ENCODE peak calls at places on chromosome 6, in nine cellular contexts. T, J, A, U, Q, W, D, Y and E are unnamed samples.

GRCh38 chr6:24766685-24767462 is 7.9 kb upstream of the GMNN start:
- DNase-seq in T (peak), J (peak), A (peak), U (peak), Q (no peak), W (peak), D (no peak), Y (no peak), E (no peak)

GRCh38 chr6:30889921-30890645 is 5.8 kb downstream of the DDR1 start:
- DNase-seq in T (no peak), J (no peak), A (no peak), U (no peak), Q (no peak), W (peak), D (no peak), Y (no peak), E (no peak)

GRCh38 chr6:151294561-151295101 is 54.9 kb downstream of the AKAP12 start:
- DNase-seq in T (no peak), J (no peak), A (no peak), U (no peak), Q (no peak), W (no peak), D (no peak), Y (no peak), E (no peak)

GRCh38 chr6:106527979-106528378 is 101.3 kb downstream of the RTN4IP1 start:
- DNase-seq in T (no peak), J (no peak), A (peak), U (peak), Q (peak), W (no peak), D (no peak), Y (no peak), E (no peak)

GRCh38 chr6:108598316-108598863 is 37.7 kb downstream of the FOXO3 start:
- DNase-seq in T (peak), J (peak), A (peak), U (peak), Q (no peak), W (peak), D (no peak), Y (no peak), E (no peak)

GRCh38 chr6:77451466-77451865 is 11.8 kb downstream of the HTR1B start:
- DNase-seq in T (no peak), J (no peak), A (no peak), U (no peak), Q (no peak), W (no peak), D (no peak), Y (no peak), E (no peak)

GRCh38 chr6:41462980-41463930 is 82.9 kb upstream of the FOXP4 start:
- DNase-seq in T (peak), J (peak), A (peak), U (peak), Q (no peak), W (no peak), D (peak), Y (peak), E (peak)

GRCh38 chr6:134429861-134430380 is 112.0 kb upstream of the SGK1 start:
- DNase-seq in T (no peak), J (no peak), A (no peak), U (no peak), Q (no peak), W (no peak), D (no peak), Y (no peak), E (no peak)

GRCh38 chr6:137892271-137892708 is 25.2 kb downstream of the TNFAIP3 start:
- DNase-seq in T (no peak), J (no peak), A (peak), U (peak), Q (peak), W (no peak), D (no peak), Y (no peak), E (no peak)

GRCh38 chr6:120211955-120212792 is 862.6 kb upstream of the MAN1A1 start:
- DNase-seq in T (peak), J (peak), A (peak), U (no peak), Q (no peak), W (no peak), D (no peak), Y (no peak), E (no peak)

GRCh38 chr6:15340775-15341174 is 94.9 kb downstream of the JARID2 start:
- DNase-seq in T (no peak), J (no peak), A (no peak), U (no peak), Q (no peak), W (no peak), D (no peak), Y (no peak), E (no peak)

GRCh38 chr6:12476484-12476883 is 186.3 kb downstream of the EDN1 start:
- DNase-seq in T (no peak), J (no peak), A (no peak), U (no peak), Q (no peak), W (no peak), D (no peak), Y (no peak), E (no peak)

GRCh38 chr6:10278786-10279185 is 136.1 kb downstream of the TFAP2A start:
- DNase-seq in T (no peak), J (no peak), A (no peak), U (no peak), Q (no peak), W (no peak), D (no peak), Y (no peak), E (no peak)

GRCh38 chr6:40695750-40696415 is 108.7 kb upstream of the LRFN2 start:
- DNase-seq in T (no peak), J (no peak), A (no peak), U (no peak), Q (no peak), W (no peak), D (no peak), Y (no peak), E (no peak)

GRCh38 chr6:45563092-45563491 is 185.4 kb upstream of the SUPT3H start:
- DNase-seq in T (no peak), J (no peak), A (peak), U (no peak), Q (no peak), W (no peak), D (no peak), Y (no peak), E (no peak)

GRCh38 chr6:142404751-142405150 is 102.9 kb downstream of the ADGRG6 start:
- DNase-seq in T (no peak), J (no peak), A (no peak), U (no peak), Q (no peak), W (no peak), D (no peak), Y (no peak), E (no peak)

GRCh38 chr6:116971959-116972358 is 94.9 kb downstream of the RFX6 start:
- DNase-seq in T (peak), J (peak), A (peak), U (peak), Q (no peak), W (no peak), D (no peak), Y (no peak), E (no peak)

GRCh38 chr6:85261250-85261649 is 188.6 kb upstream of the NT5E start:
- DNase-seq in T (no peak), J (no peak), A (peak), U (peak), Q (no peak), W (no peak), D (no peak), Y (no peak), E (no peak)

GRCh38 chr6:76972463-76972862 is 490.8 kb downstream of the HTR1B start:
- DNase-seq in T (no peak), J (no peak), A (no peak), U (no peak), Q (no peak), W (no peak), D (no peak), Y (no peak), E (no peak)

GRCh38 chr6:49322861-49323260 is 140.2 kb downstream of the MMUT start:
- DNase-seq in T (no peak), J (no peak), A (no peak), U (no peak), Q (no peak), W (no peak), D (no peak), Y (no peak), E (no peak)

GRCh38 chr6:1789092-1789491 is 179.4 kb downstream of the FOXC1 start:
- DNase-seq in T (no peak), J (no peak), A (peak), U (peak), Q (no peak), W (peak), D (no peak), Y (no peak), E (no peak)

GRCh38 chr6:159720708-159721107 is 6.6 kb upstream of the WTAP start:
- DNase-seq in T (peak), J (peak), A (peak), U (peak), Q (no peak), W (no peak), D (no peak), Y (no peak), E (no peak)

DNA sequence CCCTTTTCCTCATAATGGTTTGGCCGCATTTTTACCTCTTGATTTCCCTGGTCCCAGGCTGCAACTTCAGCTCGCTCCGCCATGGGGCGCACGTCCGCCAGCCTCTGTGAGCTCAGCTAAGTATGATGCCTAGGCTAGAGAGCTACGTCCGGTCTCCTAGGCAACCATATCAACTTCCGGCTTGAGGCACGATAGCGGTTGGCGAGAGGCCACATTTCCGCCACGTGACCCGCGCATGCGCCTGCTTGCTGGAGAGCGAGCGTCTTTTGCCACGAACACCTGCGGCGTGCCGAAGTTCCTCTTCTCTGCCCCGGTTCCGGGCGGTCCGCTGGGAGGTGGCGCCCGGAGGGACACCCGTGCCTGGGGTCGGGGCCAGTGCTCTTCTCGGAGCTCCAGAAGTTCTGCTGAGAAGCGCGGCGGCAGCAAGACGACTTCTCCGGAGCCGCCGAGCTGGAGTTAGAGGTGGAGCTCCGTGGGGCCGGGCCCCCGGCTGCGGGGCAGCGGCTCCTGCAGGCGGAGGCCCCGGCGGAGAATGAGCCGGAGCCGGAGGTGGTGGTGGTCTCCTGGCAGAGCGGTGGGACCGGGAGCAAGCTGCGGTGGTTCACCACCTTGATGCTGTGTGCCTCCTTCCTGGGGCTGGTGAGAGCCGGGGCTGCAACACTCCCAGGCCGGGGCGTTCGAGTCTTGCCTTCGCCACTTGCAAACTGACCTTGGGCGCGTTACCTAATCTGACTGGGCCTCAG is 172.0 kb downstream of the SLC16A10 start:
- DNase-seq in T (peak), J (peak), A (peak), U (peak), Q (peak), W (peak), D (peak), Y (peak), E (peak)
- TF ChIP-seq CTCF in T (peak), J (peak), A (peak), U (peak), Q (peak), W (peak), D (peak), Y (peak), E (peak)

GRCh38 chr6:169162249-169162967 is 91.2 kb downstream of the THBS2 start:
- DNase-seq in T (no peak), J (no peak), A (no peak), U (no peak), Q (no peak), W (peak), D (no peak), Y (no peak), E (no peak)

GRCh38 chr6:169161572-169162167 is 92.0 kb downstream of the THBS2 start:
- DNase-seq in T (no peak), J (no peak), A (no peak), U (no peak), Q (no peak), W (peak), D (no peak), Y (no peak), E (no peak)

GRCh38 chr6:169165031-169165430 is 88.6 kb downstream of the THBS2 start:
- DNase-seq in T (no peak), J (no peak), A (no peak), U (no peak), Q (no peak), W (peak), D (no peak), Y (no peak), E (no peak)

GRCh38 chr6:169164451-169164850 is 89.2 kb downstream of the THBS2 start:
- DNase-seq in T (peak), J (no peak), A (no peak), U (no peak), Q (no peak), W (peak), D (no peak), Y (no peak), E (no peak)

DNA sequence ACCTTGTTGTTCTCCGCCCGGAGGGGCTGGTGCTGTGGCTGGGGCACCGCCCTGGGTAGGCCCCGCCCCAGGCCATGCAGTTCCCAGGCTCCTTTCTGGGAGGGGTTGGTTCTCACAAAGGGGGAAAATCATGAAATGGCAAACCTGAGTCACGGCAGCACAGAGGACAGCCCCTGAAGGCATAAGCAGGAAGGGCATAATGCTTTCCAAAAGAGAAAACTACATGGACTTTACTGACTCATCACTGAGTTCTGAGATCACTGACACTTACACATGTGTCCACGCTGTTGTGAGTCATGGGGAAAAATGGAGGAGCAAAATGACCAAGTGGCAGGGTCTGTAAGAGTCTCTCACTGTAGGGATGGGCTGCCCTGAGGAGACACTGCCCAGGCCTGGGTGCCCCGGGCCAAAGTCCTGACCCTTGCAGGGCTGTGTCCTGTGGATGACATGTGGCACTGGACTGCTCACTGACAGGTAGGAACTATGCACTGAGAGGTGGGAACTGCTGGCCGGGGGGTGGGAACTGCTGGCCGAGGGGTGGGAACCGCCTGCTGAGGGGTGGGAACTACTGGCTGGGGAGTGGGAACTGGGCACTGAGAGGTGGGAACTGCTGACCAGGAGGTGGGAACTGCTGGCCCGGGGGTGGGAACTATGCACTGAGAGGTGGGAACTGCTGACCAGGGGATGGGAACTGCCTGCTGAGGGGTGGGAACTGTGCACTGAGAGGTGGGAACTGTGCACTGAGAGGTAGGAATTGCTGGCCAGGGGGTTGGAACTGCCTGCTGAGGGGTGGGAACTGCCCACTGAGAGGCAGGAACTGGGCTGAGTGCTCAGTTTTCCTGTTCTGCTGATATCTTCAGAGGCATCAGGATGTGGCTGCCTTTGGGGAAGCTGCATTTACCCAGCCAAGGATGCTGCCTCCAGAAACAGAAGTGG is 90.4 kb downstream of the THBS2 start:
- DNase-seq in T (peak), J (peak), A (peak), U (peak), Q (peak), W (peak), D (no peak), Y (no peak), E (no peak)
- TF ChIP-seq CTCF in T (no peak), J (no peak), A (no peak), U (peak), Q (no peak), W (no peak), D (no peak), Y (no peak), E (no peak)

GRCh38 chr6:140001005-140001404 is 626.6 kb upstream of the CITED2 start:
- DNase-seq in T (no peak), J (no peak), A (no peak), U (no peak), Q (no peak), W (peak), D (no peak), Y (no peak), E (no peak)

GRCh38 chr6:139990865-139991264 is 616.4 kb upstream of the CITED2 start:
- DNase-seq in T (no peak), J (peak), A (peak), U (peak), Q (no peak), W (no peak), D (peak), Y (no peak), E (no peak)

GRCh38 chr6:140001851-140002301 is 627.4 kb upstream of the CITED2 start:
- DNase-seq in T (no peak), J (no peak), A (peak), U (peak), Q (peak), W (peak), D (no peak), Y (no peak), E (no peak)

GRCh38 chr6:139996253-139996834 is 621.9 kb upstream of the CITED2 start:
- DNase-seq in T (peak), J (peak), A (peak), U (no peak), Q (no peak), W (peak), D (no peak), Y (no peak), E (no peak)
- TF ChIP-seq CTCF in T (no peak), J (peak), A (no peak), U (no peak), Q (no peak), W (no peak), D (no peak), Y (no peak), E (peak)

DNA sequence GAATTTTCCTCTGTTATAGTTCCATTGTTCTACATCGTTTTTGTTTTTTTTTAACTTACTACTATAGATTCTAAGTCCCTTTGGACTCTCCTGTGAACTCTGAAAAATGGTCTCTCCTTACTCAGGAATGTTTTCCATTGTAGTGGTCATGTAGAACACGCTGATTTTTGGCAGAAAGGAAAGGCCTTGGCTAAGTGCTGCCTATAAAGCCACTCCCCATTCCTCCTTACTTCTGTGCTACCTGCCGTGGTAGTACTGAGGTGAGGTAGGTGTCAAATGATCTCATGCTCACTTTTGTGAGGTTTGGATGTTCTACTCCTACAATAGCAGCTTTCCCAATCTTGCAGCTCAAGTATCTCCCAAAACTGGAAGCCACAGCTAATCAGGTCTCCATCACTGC is 270.7 kb downstream of the SLC35F1 start:
- DNase-seq in T (no peak), J (no peak), A (no peak), U (no peak), Q (no peak), W (no peak), D (no peak), Y (no peak), E (no peak)
- TF ChIP-seq CTCF in T (no peak), J (no peak), A (no peak), U (no peak), Q (no peak), W (no peak), D (no peak), Y (no peak), E (no peak)